ENCODE peak calls at places on chromosomes 1 and 21, in ten cellular contexts. W is GM12891, R is spleen, D is breast epithelium, L is suprapubic skin, P is H1, S is sigmoid colon, N is Panc1, O is K562, M is GM12878. U is an unnamed sample.

GRCh38 chr1:165117482-165117881 is 239.0 kb downstream of the LMX1A start:
- DNase-seq in P (peak), S (no peak), L (no peak), W (no peak), O (no peak), N (no peak), R (no peak), D (no peak), M (no peak), U (no peak)

GRCh38 chr21:23218667-23219066 is 2220.5 kb downstream of the NCAM2 start:
- DNase-seq in M (no peak), L (no peak), S (no peak), D (no peak), R (no peak), W (no peak), N (no peak), P (no peak), O (no peak), U (no peak)

GRCh38 chr1:35574655-35575400 is 1.7 kb downstream of the TFAP2E start:
- DNase-seq in N (no peak), W (no peak), R (peak), L (peak), M (no peak), D (no peak), S (no peak), O (no peak), P (peak), U (no peak)

GRCh38 chr1:155698382-155699038 is 9.6 kb downstream of the DAP3 start:
- DNase-seq in S (no peak), N (no peak), W (no peak), M (no peak), D (no peak), O (no peak), P (peak), R (no peak), L (no peak), U (no peak)

GRCh38 chr1:151309851-151310323 is 17.3 kb downstream of the PI4KB start:
- DNase-seq in M (no peak), D (no peak), N (no peak), O (no peak), L (no peak), W (no peak), S (peak), P (no peak), R (no peak), U (no peak)

GRCh38 chr1:218299416-218299815 is 14.3 kb downstream of the RRP15 start:
- DNase-seq in O (no peak), R (no peak), W (no peak), M (no peak), P (no peak), S (no peak), D (no peak), L (no peak), N (no peak), U (no peak)

GRCh38 chr1:3000671-3001470 is 20.4 kb upstream of the ACTRT2 start:
- DNase-seq in L (no peak), N (no peak), W (no peak), O (no peak), P (no peak), R (peak), S (peak), M (no peak), D (no peak), U (no peak)

GRCh38 chr1:206477581-206478380 is 7.5 kb downstream of the IKBKE start:
- DNase-seq in W (no peak), P (no peak), O (no peak), S (no peak), L (no peak), M (no peak), R (no peak), N (no peak), D (no peak), U (no peak)

GRCh38 chr1:191888996-191889622 is 269.2 kb upstream of the RGS18 start:
- DNase-seq in P (no peak), O (peak), S (no peak), R (no peak), D (no peak), L (no peak), W (no peak), N (no peak), M (no peak), U (no peak)

GRCh38 chr1:109815809-109816791 is 52.4 kb upstream of the EPS8L3 start:
- DNase-seq in S (no peak), P (no peak), O (no peak), L (no peak), N (no peak), W (peak), M (peak), R (no peak), D (peak), U (peak)

GRCh38 chr1:172393354-172393753 is 27.1 kb upstream of the C1orf105 start:
- DNase-seq in P (no peak), W (no peak), S (no peak), M (no peak), L (no peak), R (no peak), D (no peak), N (no peak), O (no peak), U (no peak)

GRCh38 chr1:4395676-4396075 is 258.7 kb upstream of the AJAP1 start:
- DNase-seq in D (no peak), W (no peak), R (no peak), O (no peak), S (no peak), M (no peak), P (no peak), N (no peak), L (no peak), U (no peak)

GRCh38 chr1:163361123-163361934 is 39.6 kb downstream of the NUF2 start:
- DNase-seq in M (no peak), R (no peak), L (no peak), W (no peak), P (no peak), S (no peak), N (no peak), D (no peak), O (no peak), U (no peak)

GRCh38 chr1:180964609-180965008 is 51.9 kb downstream of the KIAA1614 start:
- DNase-seq in M (no peak), O (no peak), S (no peak), N (no peak), P (no peak), R (no peak), W (no peak), D (no peak), L (no peak), U (no peak)

GRCh38 chr21:36193200-36193599 is 36.6 kb downstream of the DOP1B start:
- DNase-seq in O (no peak), N (no peak), D (peak), L (no peak), W (no peak), S (no peak), P (no peak), M (no peak), R (no peak), U (no peak)

GRCh38 chr21:25994758-25995163 is 175.8 kb downstream of the APP start:
- DNase-seq in M (no peak), W (no peak), D (no peak), P (no peak), O (no peak), L (no peak), R (no peak), S (no peak), N (no peak), U (no peak)

GRCh38 chr21:33230518-33231324 is 983 bp downstream of the IFNAR2 start:
- DNase-seq in R (peak), O (peak), W (peak), L (peak), P (no peak), M (no peak), S (peak), N (no peak), D (peak), U (no peak)

GRCh38 chr1:64969305-64970066 is 3.1 kb upstream of the JAK1 start:
- DNase-seq in S (no peak), N (no peak), P (no peak), M (no peak), L (no peak), W (no peak), D (no peak), R (no peak), O (no peak), U (no peak)

GRCh38 chr1:19427087-19427781 is 58.1 kb downstream of the CAPZB start:
- DNase-seq in N (no peak), M (no peak), R (no peak), W (no peak), S (peak), O (no peak), D (no peak), P (no peak), L (no peak), U (no peak)

GRCh38 chr1:76919123-76919522 is 51.8 kb downstream of the ST6GALNAC5 start:
- DNase-seq in R (no peak), M (no peak), N (no peak), O (no peak), D (no peak), S (no peak), W (no peak), P (no peak), L (no peak), U (no peak)

GRCh38 chr1:241323510-241323909 is 33.5 kb downstream of the RGS7 start:
- DNase-seq in R (no peak), O (no peak), S (no peak), P (peak), N (no peak), L (no peak), M (no peak), D (no peak), W (no peak), U (no peak)

GRCh38 chr1:230398856-230399255 is 27.3 kb downstream of the PGBD5 start:
- DNase-seq in M (no peak), O (no peak), D (no peak), L (no peak), N (no peak), P (no peak), R (no peak), W (no peak), S (no peak), U (no peak)

GRCh38 chr1:6385673-6386191 is 7.8 kb downstream of the ACOT7 start:
- DNase-seq in D (peak), S (peak), W (no peak), M (no peak), L (no peak), O (peak), R (no peak), P (peak), N (peak), U (no peak)
- TF ChIP-seq POLR2AphosphoS5 in D (no peak), S (peak), W (no peak), M (no peak), L (no peak), O (no peak), R (no peak), P (peak), N (peak), U (no peak)

DNA sequence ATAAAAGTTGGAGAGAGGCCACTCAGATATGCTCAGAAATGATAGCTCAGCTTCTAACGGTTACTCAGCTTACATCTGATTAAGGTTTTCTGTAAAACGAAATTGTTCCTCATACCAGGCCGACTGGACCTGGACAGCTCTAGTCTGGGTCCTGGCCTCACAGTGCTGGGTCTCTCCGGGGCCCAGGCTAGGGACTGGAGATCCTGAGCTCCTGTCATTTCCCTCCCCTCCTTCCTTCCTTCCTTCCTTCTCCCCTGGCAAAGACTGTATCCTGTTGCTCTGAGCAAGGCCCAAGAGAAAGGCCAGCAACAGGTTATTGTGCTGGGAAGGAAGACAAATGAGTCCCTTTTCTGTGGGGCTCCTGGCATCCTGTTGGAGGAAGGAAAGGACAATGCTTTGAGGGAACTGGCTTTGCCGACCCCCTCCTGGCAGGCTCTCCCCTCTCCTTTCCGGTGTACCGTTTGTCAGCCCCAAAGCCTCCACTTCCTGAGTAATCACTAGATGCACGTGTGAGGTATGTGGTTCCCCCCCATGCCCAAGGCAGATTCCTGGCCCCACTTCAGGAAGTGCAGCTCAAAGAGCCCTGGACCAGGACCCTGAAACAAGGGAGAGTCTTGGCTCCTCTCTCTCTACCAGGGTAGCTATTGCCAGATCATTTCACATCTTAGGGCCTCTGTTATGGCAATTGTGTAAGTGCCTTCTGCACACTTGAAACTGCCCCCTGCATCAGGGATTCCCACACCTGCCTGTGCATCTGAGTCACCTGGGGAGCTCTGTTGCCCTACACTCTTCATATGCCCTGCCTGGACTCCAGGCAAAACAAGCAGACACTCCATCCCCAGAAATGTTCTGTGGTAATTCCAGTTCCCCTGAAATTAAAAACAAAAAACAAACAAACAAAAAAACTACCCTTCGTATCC is 212.7 kb upstream of the FGGY start:
- DNase-seq in N (no peak), L (no peak), W (no peak), R (no peak), M (no peak), P (no peak), S (no peak), D (peak), O (no peak), U (no peak)
- TF ChIP-seq POLR2AphosphoS5 in N (no peak), L (no peak), W (no peak), R (no peak), M (no peak), P (no peak), S (no peak), D (no peak), O (no peak), U (no peak)

GRCh38 chr1:108584320-108584968 is 24.5 kb downstream of the EEIG2 start:
- DNase-seq in W (no peak), S (no peak), O (no peak), M (no peak), P (no peak), N (no peak), D (no peak), R (no peak), L (no peak), U (no peak)
- TF ChIP-seq POLR2AphosphoS5 in W (no peak), S (no peak), O (no peak), M (no peak), P (no peak), N (no peak), D (no peak), R (no peak), L (no peak), U (no peak)

DNA sequence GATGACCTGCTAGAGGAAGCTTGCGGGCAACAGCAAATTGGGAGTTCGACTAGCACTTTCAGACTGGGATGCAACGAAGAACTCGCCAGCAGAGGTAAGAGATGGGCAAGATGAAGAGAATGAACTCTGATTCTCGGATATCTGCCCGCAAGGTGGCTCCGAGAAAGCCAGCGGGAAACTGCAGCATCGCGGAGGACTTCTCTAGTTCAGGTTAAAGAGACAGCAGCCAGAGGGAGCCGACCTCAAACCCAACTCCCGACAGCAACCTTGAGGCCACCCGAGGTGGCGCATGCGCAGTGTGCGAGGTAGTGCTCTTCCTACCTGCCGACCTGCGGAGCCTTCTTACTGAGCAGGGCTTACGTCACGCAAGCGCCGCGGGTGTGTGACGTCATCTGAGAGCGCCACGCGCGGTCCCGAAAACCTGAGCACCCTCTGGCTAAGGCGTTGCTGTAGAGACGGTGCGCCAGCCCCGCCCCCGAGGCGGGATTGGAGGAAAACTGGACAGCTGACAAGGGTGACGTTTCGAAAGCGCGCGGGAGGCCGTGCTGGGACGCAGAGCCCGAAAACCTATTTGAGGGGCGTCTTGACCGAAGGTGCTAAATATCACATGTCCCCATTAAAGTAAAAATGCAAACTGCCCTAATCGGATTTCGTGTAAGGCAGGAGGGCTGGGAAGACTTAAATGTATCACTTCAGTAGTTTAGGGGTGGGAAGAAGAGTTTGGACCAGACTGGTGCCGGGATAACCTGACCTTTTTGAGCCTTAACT is 110.5 kb upstream of the SLC25A33 start:
- DNase-seq in D (peak), P (peak), N (peak), M (peak), S (peak), W (peak), L (peak), O (peak), R (peak), U (peak)
- TF ChIP-seq POLR2AphosphoS5 in D (peak), P (peak), N (peak), M (peak), S (peak), W (peak), L (peak), O (peak), R (peak), U (no peak)

GRCh38 chr21:42169758-42170157 is 49.2 kb upstream of the ABCG1 start:
- DNase-seq in O (no peak), S (no peak), N (no peak), P (no peak), R (no peak), D (no peak), W (no peak), L (no peak), M (no peak), U (no peak)
- TF ChIP-seq POLR2AphosphoS5 in O (no peak), S (no peak), N (no peak), P (no peak), R (no peak), D (no peak), W (no peak), L (no peak), M (no peak), U (no peak)

DNA sequence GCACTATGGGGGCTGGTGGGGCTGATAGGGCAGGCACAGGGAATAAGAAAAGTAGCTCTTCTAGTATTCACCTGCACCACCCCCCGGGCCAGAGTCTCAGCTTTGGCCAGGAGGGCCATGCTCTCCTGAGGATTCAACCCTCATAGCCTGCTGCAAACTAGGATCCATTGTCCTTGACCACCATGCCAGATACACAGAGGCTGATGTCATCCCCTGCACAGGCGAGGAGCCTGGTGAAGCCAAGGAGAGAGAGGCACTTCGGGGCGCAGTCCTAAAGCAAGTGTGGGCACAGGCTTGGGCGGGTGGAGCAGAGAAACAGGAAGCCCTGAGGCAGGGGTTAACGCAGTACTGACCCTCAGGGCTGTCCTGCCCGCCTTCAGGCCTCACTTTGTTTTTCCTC is 29.5 kb downstream of the TMEM53 start:
- DNase-seq in W (no peak), D (no peak), S (no peak), R (no peak), L (no peak), M (no peak), P (no peak), N (no peak), O (no peak), U (no peak)
- TF ChIP-seq POLR2AphosphoS5 in W (no peak), D (no peak), S (no peak), R (no peak), L (no peak), M (no peak), P (no peak), N (no peak), O (no peak), U (no peak)

DNA sequence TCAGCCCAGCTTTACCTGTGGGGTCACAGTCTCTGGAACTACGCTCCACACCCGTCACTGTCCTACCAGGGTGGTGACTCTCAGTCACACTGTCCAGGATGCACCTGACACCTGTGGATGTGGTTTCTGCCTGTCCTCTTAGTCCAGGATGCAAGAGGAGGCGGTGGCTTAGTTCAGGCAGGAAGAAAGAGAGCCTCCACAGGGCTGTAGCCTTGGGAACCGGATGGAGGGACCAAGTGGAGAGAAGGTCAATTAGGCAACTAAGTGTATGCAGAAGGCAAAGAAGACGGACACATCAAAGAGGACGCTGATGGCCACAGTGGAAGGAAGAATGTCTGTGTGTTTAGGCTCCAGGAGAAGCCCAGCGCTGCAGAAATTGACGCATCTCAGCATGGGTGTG is 153.9 kb upstream of the IRF2BP2 start:
- DNase-seq in M (no peak), P (no peak), W (no peak), D (no peak), O (no peak), L (no peak), S (peak), R (no peak), N (no peak), U (no peak)
- TF ChIP-seq POLR2AphosphoS5 in M (no peak), P (no peak), W (no peak), D (no peak), O (no peak), L (no peak), S (no peak), R (no peak), N (no peak), U (no peak)